ENCODE peak calls at places on chromosomes 6 and 20, in five cellular contexts. One of them, this sample, is unnamed.

GRCh38 chr6:6749791-6750434 is 161.4 kb downstream of the LY86 start:
- DNase-seq in activated T-cell treated with anti-CD3 and anti-CD28 coated beads, Interleukin-2, amount 50 U/mL, for 4 hours: peak; percentile 15
- DNase-seq in lower lobe of right lung: peak; percentile 74
- DNase-seq in NCI-H1105 treated with DMSO at 0.1 percent for 48 hours: no peak
- DNase-seq in AG09319: peak; percentile 25
- DNase-seq in this sample: peak; percentile 32

GRCh38 chr20:35974256-35974655 is 5.9 kb downstream of the CNBD2 start:
- DNase-seq in activated T-cell treated with anti-CD3 and anti-CD28 coated beads, Interleukin-2, amount 50 U/mL, for 4 hours: no peak
- DNase-seq in lower lobe of right lung: no peak
- DNase-seq in NCI-H1105 treated with DMSO at 0.1 percent for 48 hours: no peak
- DNase-seq in AG09319: no peak
- DNase-seq in this sample: no peak

GRCh38 chr6:19465240-19465639 is 371.9 kb upstream of the ID4 start:
- DNase-seq in activated T-cell treated with anti-CD3 and anti-CD28 coated beads, Interleukin-2, amount 50 U/mL, for 4 hours: no peak
- DNase-seq in lower lobe of right lung: no peak
- DNase-seq in NCI-H1105 treated with DMSO at 0.1 percent for 48 hours: peak; percentile 87
- DNase-seq in AG09319: no peak
- DNase-seq in this sample: no peak

GRCh38 chr6:72461144-72461543 is 160.7 kb upstream of the KCNQ5 start:
- DNase-seq in activated T-cell treated with anti-CD3 and anti-CD28 coated beads, Interleukin-2, amount 50 U/mL, for 4 hours: no peak
- DNase-seq in lower lobe of right lung: no peak
- DNase-seq in NCI-H1105 treated with DMSO at 0.1 percent for 48 hours: no peak
- DNase-seq in AG09319: no peak
- DNase-seq in this sample: peak; percentile 33

GRCh38 chr20:15759546-15760216 is 813.6 kb downstream of the KIF16B start:
- DNase-seq in activated T-cell treated with anti-CD3 and anti-CD28 coated beads, Interleukin-2, amount 50 U/mL, for 4 hours: no peak
- DNase-seq in lower lobe of right lung: no peak
- DNase-seq in NCI-H1105 treated with DMSO at 0.1 percent for 48 hours: no peak
- DNase-seq in AG09319: peak; percentile 1
- DNase-seq in this sample: no peak

GRCh38 chr6:149990109-149990671 is 26.4 kb downstream of the ULBP1 start:
- DNase-seq in activated T-cell treated with anti-CD3 and anti-CD28 coated beads, Interleukin-2, amount 50 U/mL, for 4 hours: no peak
- DNase-seq in lower lobe of right lung: no peak
- DNase-seq in NCI-H1105 treated with DMSO at 0.1 percent for 48 hours: no peak
- DNase-seq in AG09319: no peak
- DNase-seq in this sample: no peak

GRCh38 chr20:58485326-58485725 is 29.9 kb downstream of the APCDD1L start:
- DNase-seq in activated T-cell treated with anti-CD3 and anti-CD28 coated beads, Interleukin-2, amount 50 U/mL, for 4 hours: no peak
- DNase-seq in lower lobe of right lung: no peak
- DNase-seq in NCI-H1105 treated with DMSO at 0.1 percent for 48 hours: no peak
- DNase-seq in AG09319: no peak
- DNase-seq in this sample: no peak

GRCh38 chr20:16580127-16580526 is 6.9 kb upstream of the KIF16B start:
- DNase-seq in activated T-cell treated with anti-CD3 and anti-CD28 coated beads, Interleukin-2, amount 50 U/mL, for 4 hours: no peak
- DNase-seq in lower lobe of right lung: no peak
- DNase-seq in NCI-H1105 treated with DMSO at 0.1 percent for 48 hours: peak; percentile 93
- DNase-seq in AG09319: peak; percentile 69
- DNase-seq in this sample: no peak

GRCh38 chr6:86357877-86358276 is 579.5 kb upstream of the HTR1E start:
- DNase-seq in activated T-cell treated with anti-CD3 and anti-CD28 coated beads, Interleukin-2, amount 50 U/mL, for 4 hours: no peak
- DNase-seq in lower lobe of right lung: no peak
- DNase-seq in NCI-H1105 treated with DMSO at 0.1 percent for 48 hours: no peak
- DNase-seq in AG09319: no peak
- DNase-seq in this sample: no peak

GRCh38 chr6:42281016-42281533 is 63.4 kb upstream of the MRPS10 start:
- DNase-seq in activated T-cell treated with anti-CD3 and anti-CD28 coated beads, Interleukin-2, amount 50 U/mL, for 4 hours: no peak
- DNase-seq in lower lobe of right lung: no peak
- DNase-seq in NCI-H1105 treated with DMSO at 0.1 percent for 48 hours: no peak
- DNase-seq in AG09319: no peak
- DNase-seq in this sample: no peak

GRCh38 chr20:2397091-2397490 is 16.4 kb downstream of the TGM6 start:
- DNase-seq in activated T-cell treated with anti-CD3 and anti-CD28 coated beads, Interleukin-2, amount 50 U/mL, for 4 hours: no peak
- DNase-seq in lower lobe of right lung: no peak
- DNase-seq in NCI-H1105 treated with DMSO at 0.1 percent for 48 hours: no peak
- DNase-seq in AG09319: no peak
- DNase-seq in this sample: no peak

GRCh38 chr6:50390416-50390815 is 322.9 kb upstream of the TFAP2D start:
- DNase-seq in activated T-cell treated with anti-CD3 and anti-CD28 coated beads, Interleukin-2, amount 50 U/mL, for 4 hours: no peak
- DNase-seq in lower lobe of right lung: no peak
- DNase-seq in NCI-H1105 treated with DMSO at 0.1 percent for 48 hours: no peak
- DNase-seq in AG09319: no peak
- DNase-seq in this sample: no peak

GRCh38 chr6:157908369-157909281 is 73.0 kb upstream of the SYNJ2 start:
- DNase-seq in activated T-cell treated with anti-CD3 and anti-CD28 coated beads, Interleukin-2, amount 50 U/mL, for 4 hours: no peak
- DNase-seq in lower lobe of right lung: no peak
- DNase-seq in NCI-H1105 treated with DMSO at 0.1 percent for 48 hours: no peak
- DNase-seq in AG09319: no peak
- DNase-seq in this sample: no peak

GRCh38 chr20:50305636-50306477 is 115.2 kb downstream of the CEBPB start:
- DNase-seq in activated T-cell treated with anti-CD3 and anti-CD28 coated beads, Interleukin-2, amount 50 U/mL, for 4 hours: no peak
- DNase-seq in lower lobe of right lung: no peak
- DNase-seq in NCI-H1105 treated with DMSO at 0.1 percent for 48 hours: peak; percentile 18
- DNase-seq in AG09319: no peak
- DNase-seq in this sample: no peak

GRCh38 chr20:63536241-63536977 is 767 bp downstream of the PTK6 start:
- DNase-seq in activated T-cell treated with anti-CD3 and anti-CD28 coated beads, Interleukin-2, amount 50 U/mL, for 4 hours: peak; percentile 4
- DNase-seq in lower lobe of right lung: no peak
- DNase-seq in NCI-H1105 treated with DMSO at 0.1 percent for 48 hours: no peak
- DNase-seq in AG09319: no peak
- DNase-seq in this sample: no peak

GRCh38 chr6:37254881-37255280 is 2.7 kb upstream of the TBC1D22B start:
- DNase-seq in activated T-cell treated with anti-CD3 and anti-CD28 coated beads, Interleukin-2, amount 50 U/mL, for 4 hours: no peak
- DNase-seq in lower lobe of right lung: no peak
- DNase-seq in NCI-H1105 treated with DMSO at 0.1 percent for 48 hours: no peak
- DNase-seq in AG09319: no peak
- DNase-seq in this sample: no peak

GRCh38 chr20:63525185-63525584 is 4.6 kb downstream of the PPDPF start:
- DNase-seq in activated T-cell treated with anti-CD3 and anti-CD28 coated beads, Interleukin-2, amount 50 U/mL, for 4 hours: no peak
- DNase-seq in lower lobe of right lung: no peak
- DNase-seq in NCI-H1105 treated with DMSO at 0.1 percent for 48 hours: no peak
- DNase-seq in AG09319: no peak
- DNase-seq in this sample: no peak

GRCh38 chr20:56628873-56629463 is at the start of gene TFAP2C:
- DNase-seq in activated T-cell treated with anti-CD3 and anti-CD28 coated beads, Interleukin-2, amount 50 U/mL, for 4 hours: no peak
- DNase-seq in lower lobe of right lung: peak; percentile 87
- DNase-seq in NCI-H1105 treated with DMSO at 0.1 percent for 48 hours: peak; percentile 56
- DNase-seq in AG09319: peak; percentile 42
- DNase-seq in this sample: peak; percentile 23

GRCh38 chr6:141866731-141867502 is 265.8 kb upstream of the GJE1 start:
- DNase-seq in activated T-cell treated with anti-CD3 and anti-CD28 coated beads, Interleukin-2, amount 50 U/mL, for 4 hours: no peak
- DNase-seq in lower lobe of right lung: no peak
- DNase-seq in NCI-H1105 treated with DMSO at 0.1 percent for 48 hours: no peak
- DNase-seq in AG09319: no peak
- DNase-seq in this sample: peak; percentile 18

GRCh38 chr6:28141500-28142329 is at the start of gene ZKSCAN8:
- DNase-seq in activated T-cell treated with anti-CD3 and anti-CD28 coated beads, Interleukin-2, amount 50 U/mL, for 4 hours: peak; percentile 66
- DNase-seq in lower lobe of right lung: peak; percentile 86
- DNase-seq in NCI-H1105 treated with DMSO at 0.1 percent for 48 hours: peak; percentile 96
- DNase-seq in AG09319: peak; percentile 62
- DNase-seq in this sample: no peak

GRCh38 chr6:166850677-166851076 is 105.7 kb downstream of the RNASET2 start:
- DNase-seq in activated T-cell treated with anti-CD3 and anti-CD28 coated beads, Interleukin-2, amount 50 U/mL, for 4 hours: no peak
- DNase-seq in lower lobe of right lung: no peak
- DNase-seq in NCI-H1105 treated with DMSO at 0.1 percent for 48 hours: no peak
- DNase-seq in AG09319: no peak
- DNase-seq in this sample: no peak

GRCh38 chr6:36839819-36840379 is 655 bp upstream of the CPNE5 start:
- DNase-seq in activated T-cell treated with anti-CD3 and anti-CD28 coated beads, Interleukin-2, amount 50 U/mL, for 4 hours: peak; percentile 39
- DNase-seq in lower lobe of right lung: peak; percentile 52
- DNase-seq in NCI-H1105 treated with DMSO at 0.1 percent for 48 hours: peak; percentile 39
- DNase-seq in AG09319: no peak
- DNase-seq in this sample: no peak

GRCh38 chr6:3878048-3878666 is 29.0 kb downstream of the FAM50B start:
- DNase-seq in activated T-cell treated with anti-CD3 and anti-CD28 coated beads, Interleukin-2, amount 50 U/mL, for 4 hours: no peak
- DNase-seq in lower lobe of right lung: no peak
- DNase-seq in NCI-H1105 treated with DMSO at 0.1 percent for 48 hours: no peak
- DNase-seq in AG09319: no peak
- DNase-seq in this sample: no peak

GRCh38 chr6:5905431-5906339 is 101.0 kb downstream of the NRN1 start:
- DNase-seq in activated T-cell treated with anti-CD3 and anti-CD28 coated beads, Interleukin-2, amount 50 U/mL, for 4 hours: no peak
- DNase-seq in lower lobe of right lung: peak; percentile 50
- DNase-seq in NCI-H1105 treated with DMSO at 0.1 percent for 48 hours: no peak
- DNase-seq in AG09319: peak; percentile 73
- DNase-seq in this sample: peak; percentile 7

GRCh38 chr20:3244613-3245012 is 5.6 kb upstream of the SLC4A11 start:
- DNase-seq in activated T-cell treated with anti-CD3 and anti-CD28 coated beads, Interleukin-2, amount 50 U/mL, for 4 hours: no peak
- DNase-seq in lower lobe of right lung: no peak
- DNase-seq in NCI-H1105 treated with DMSO at 0.1 percent for 48 hours: no peak
- DNase-seq in AG09319: no peak
- DNase-seq in this sample: no peak

GRCh38 chr6:12137480-12137879 is 125.4 kb downstream of the HIVEP1 start:
- DNase-seq in activated T-cell treated with anti-CD3 and anti-CD28 coated beads, Interleukin-2, amount 50 U/mL, for 4 hours: no peak
- DNase-seq in lower lobe of right lung: no peak
- DNase-seq in NCI-H1105 treated with DMSO at 0.1 percent for 48 hours: no peak
- DNase-seq in AG09319: peak; percentile 51
- DNase-seq in this sample: peak; percentile 66

This sample was measured in smooth muscle cell of the brain vasculature.